ENCODE peak calls at places on chromosomes 12 and 14, in four cellular contexts. X, N, R and H are unnamed samples. For H3K36me3, the result is how much of the 10 kb centered on the place peaks cover.

GRCh38 chr12:69570000-69570516 is 15.2 kb upstream of the CCT2 start:
- DNase-seq in X (no peak), N (no peak), R (no peak), H (no peak)

GRCh38 chr14:77372304-77372841 is 4.5 kb downstream of the TMED8 start:
- DNase-seq in X (no peak), N (no peak), R (no peak), H (no peak)

GRCh38 chr14:87049886-87050820 is 942.8 kb downstream of the GALC start:
- DNase-seq in X (no peak), N (no peak), R (no peak), H (no peak)

GRCh38 chr12:126747530-126748149 is 1519.3 kb upstream of the TMEM132C start:
- DNase-seq in X (peak), N (peak), R (no peak), H (peak)

GRCh38 chr12:105076098-105076497 is 8.2 kb downstream of the ALDH1L2 start:
- DNase-seq in X (no peak), N (no peak), R (no peak), H (no peak)

GRCh38 chr12:131205534-131205933 is 251.8 kb downstream of the ADGRD1 start:
- DNase-seq in X (no peak), N (no peak), R (peak), H (no peak)

GRCh38 chr14:26531894-26532293 is 65.9 kb downstream of the NOVA1 start:
- DNase-seq in X (no peak), N (no peak), R (no peak), H (no peak)

GRCh38 chr14:46691819-46692218 is 40.2 kb upstream of the RPL10L start:
- DNase-seq in X (no peak), N (no peak), R (no peak), H (no peak)

GRCh38 chr12:113200016-113200797 is 14.7 kb downstream of the RITA1 start:
- DNase-seq in X (no peak), N (no peak), R (peak), H (no peak)

GRCh38 chr12:120095356-120096135 is 21.0 kb downstream of the RAB35 start:
- DNase-seq in X (no peak), N (no peak), R (no peak), H (peak)

GRCh38 chr14:91493169-91493568 is 16.9 kb downstream of the PPP4R3A start:
- DNase-seq in X (no peak), N (no peak), R (no peak), H (no peak)

GRCh38 chr12:6285063-6285477 is 25.4 kb upstream of the PLEKHG6 start:
- DNase-seq in X (peak), N (no peak), R (peak), H (no peak)

GRCh38 chr12:120115692-120116442 is 686 bp downstream of the RAB35 start:
- DNase-seq in X (no peak), N (no peak), R (no peak), H (no peak)

GRCh38 chr14:95058491-95058890 is 98.8 kb downstream of the DICER1 start:
- DNase-seq in X (no peak), N (no peak), R (no peak), H (no peak)

GRCh38 chr12:12482150-12482761 is 80.4 kb downstream of the DUSP16 start:
- DNase-seq in X (no peak), N (no peak), R (no peak), H (no peak)
- H3K4me3 ChIP-seq in X (peak), N (peak), R (no peak), H (no peak)

DNA sequence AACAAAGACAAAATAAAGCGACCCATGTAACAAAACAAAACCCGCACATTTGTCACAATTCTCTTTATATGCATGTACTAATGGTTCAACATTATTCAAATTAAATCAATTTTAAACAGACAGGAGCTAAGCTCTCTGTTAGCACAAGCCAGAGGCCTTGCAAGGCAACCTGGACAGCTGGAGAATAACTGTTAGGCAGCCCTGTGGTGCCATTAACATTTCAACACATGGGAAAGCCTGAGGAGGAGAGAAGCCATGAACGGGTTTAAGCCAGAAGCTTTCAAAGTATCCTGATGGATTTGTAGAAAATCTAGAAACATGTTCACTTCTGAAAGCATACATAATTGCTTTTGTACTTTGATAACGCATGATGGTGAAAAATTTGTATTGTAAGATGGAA is 34.3 kb downstream of the PSMC1 start:
- DNase-seq in X (no peak), N (no peak), R (no peak), H (no peak)
- H3K36me3 ChIP-seq in X (half or more), N (under half), R (under half), H (under half)

GRCh38 chr12:96198970-96199369 is 4.8 kb downstream of the ELK3 start:
- DNase-seq in X (no peak), N (no peak), R (no peak), H (no peak)
- H3K4me3 ChIP-seq in X (no peak), N (no peak), R (no peak), H (no peak)

DNA sequence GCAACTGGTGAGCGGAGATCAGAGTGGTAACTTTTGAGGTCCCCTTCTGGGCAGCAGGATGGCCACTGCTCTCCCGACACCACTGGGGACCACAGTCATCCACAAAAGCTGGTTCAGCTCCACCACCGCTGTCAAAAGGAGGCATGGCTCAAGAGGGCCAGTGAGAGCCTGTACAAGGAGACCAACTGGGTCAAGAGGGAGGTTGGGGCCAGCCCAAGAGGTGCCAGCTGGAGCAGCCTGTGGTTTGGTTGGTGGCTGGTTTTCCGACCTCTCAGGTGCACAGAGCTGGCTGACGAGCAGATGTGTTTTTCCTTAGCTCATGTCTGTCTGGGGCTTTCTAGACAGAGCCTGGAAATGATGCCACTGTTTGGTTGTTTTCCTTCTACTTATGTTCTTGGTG is 60.1 kb downstream of the ERH start:
- DNase-seq in X (no peak), N (no peak), R (no peak), H (peak)
- H3K36me3 ChIP-seq in X (under half), N (under half), R (under half), H (under half)

GRCh38 chr14:104967414-104968152 is 10.6 kb downstream of the AHNAK2 start:
- DNase-seq in X (peak), N (no peak), R (peak), H (peak)

GRCh38 chr14:104966261-104967143 is 11.7 kb downstream of the AHNAK2 start:
- DNase-seq in X (no peak), N (no peak), R (no peak), H (peak)

GRCh38 chr14:104967144-104967413 is 11.1 kb downstream of the AHNAK2 start:
- DNase-seq in X (no peak), N (no peak), R (no peak), H (no peak)

GRCh38 chr14:104968541-104969401 is 9.4 kb downstream of the AHNAK2 start:
- DNase-seq in X (no peak), N (no peak), R (no peak), H (peak)

DNA sequence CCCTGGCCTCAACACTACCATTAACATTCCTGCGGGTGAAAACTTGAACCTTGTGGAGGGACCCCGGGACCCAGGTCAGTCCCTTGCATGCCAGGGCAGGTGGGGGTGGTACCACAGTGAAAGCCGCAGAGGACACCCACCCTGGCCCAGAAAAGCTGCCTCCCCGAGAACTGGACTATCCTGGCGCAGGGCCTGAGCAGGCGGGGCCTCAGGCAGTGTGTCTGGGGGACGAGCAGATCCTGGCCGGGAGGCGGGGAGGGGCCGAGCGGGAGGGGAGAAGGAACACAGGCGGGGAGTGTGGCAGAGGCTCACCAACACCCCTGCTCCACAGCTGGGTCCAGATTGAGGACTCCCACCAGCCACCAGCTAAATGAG is 10.0 kb downstream of the AHNAK2 start:
- DNase-seq in X (peak), N (no peak), R (peak), H (peak)
- H3K4me3 ChIP-seq in X (peak), N (no peak), R (no peak), H (peak)

GRCh38 chr14:104718147-104718546 is 5.9 kb upstream of the ADSS1 start:
- DNase-seq in X (no peak), N (no peak), R (no peak), H (no peak)

GRCh38 chr14:104719343-104719742 is 4.7 kb upstream of the ADSS1 start:
- DNase-seq in X (no peak), N (no peak), R (no peak), H (no peak)

GRCh38 chr14:104718871-104719270 is 5.2 kb upstream of the ADSS1 start:
- DNase-seq in X (no peak), N (no peak), R (no peak), H (no peak)

GRCh38 chr14:104717137-104717536 is 6.9 kb upstream of the ADSS1 start:
- DNase-seq in X (no peak), N (no peak), R (no peak), H (no peak)

DNA sequence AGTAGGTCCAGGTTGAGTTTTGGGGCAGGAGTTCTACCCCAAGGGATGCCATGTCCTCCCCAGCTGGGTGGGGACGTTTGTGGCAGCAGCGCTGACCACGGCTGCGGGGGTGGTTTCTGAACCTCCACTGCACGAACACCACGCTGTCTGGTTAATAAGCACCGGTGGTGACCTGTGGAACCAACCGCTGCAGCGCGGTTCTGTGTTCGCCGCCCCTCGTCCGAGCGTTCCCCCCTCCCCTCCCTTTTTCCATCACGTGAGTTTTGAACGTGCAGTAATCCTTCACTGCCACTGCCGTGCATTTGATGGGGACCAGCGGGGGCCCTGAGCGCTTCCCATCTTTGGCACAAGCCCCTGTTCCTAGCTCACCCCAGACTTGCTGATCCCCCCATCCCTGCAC is 6.4 kb upstream of the ADSS1 start:
- DNase-seq in X (no peak), N (no peak), R (no peak), H (no peak)
- H3K36me3 ChIP-seq in X (half or more), N (under half), R (under half), H (under half)

DNA sequence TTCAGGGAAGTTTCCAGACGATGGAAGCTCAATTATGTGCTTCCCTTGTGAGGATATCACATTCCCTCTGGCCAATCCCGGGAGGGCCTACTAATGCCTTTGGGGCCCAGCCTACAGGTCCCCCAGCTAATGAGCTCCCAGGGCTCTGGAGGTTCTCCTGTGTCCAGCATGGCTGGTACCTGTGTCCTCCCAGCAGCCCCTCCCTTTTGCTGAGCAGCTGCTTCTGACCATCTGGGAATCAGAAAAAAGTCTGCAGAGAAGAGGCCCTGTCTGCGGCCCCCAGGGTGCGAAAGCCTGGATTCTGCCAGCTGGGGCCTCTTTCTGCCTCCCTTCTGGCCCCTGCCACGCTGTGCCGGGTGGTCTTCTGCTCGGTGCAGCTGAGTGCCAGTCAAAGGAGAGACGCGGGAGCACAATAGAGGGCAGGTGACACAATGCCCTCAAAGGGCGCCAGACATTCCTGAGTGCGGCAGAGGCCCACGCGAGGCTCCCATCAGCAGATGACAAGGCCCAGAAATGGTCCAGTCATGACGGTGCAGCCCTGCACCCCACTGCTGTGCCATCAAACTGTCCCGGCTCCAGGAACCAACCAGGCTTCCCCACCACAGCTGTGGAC is 12.6 kb downstream of the BTBD6 start:
- DNase-seq in X (no peak), N (no peak), R (no peak), H (peak)
- H3K4me3 ChIP-seq in X (no peak), N (no peak), R (no peak), H (no peak)

GRCh38 chr12:98727196-98727595 is 82.1 kb downstream of the APAF1 start:
- DNase-seq in X (no peak), N (no peak), R (no peak), H (no peak)
- H3K36me3 ChIP-seq in X (half or more), N (under half), R (under half), H (under half)